ENCODE peak calls at places on chromosomes 16 and 17, in seven cellular contexts. One of them, this sample, is unnamed.

GRCh38 chr17:78789663-78790181 is 7.6 kb upstream of the CYTH1 start:
- DNase-seq in dorsolateral prefrontal cortex: peak; percentile 82
- DNase-seq in heart left ventricle: peak; percentile 60
- DNase-seq in thoracic aorta: no peak
- DNase-seq in activated B cell treated with CpG ODN at 0.5 μM for 24 hours: no peak
- DNase-seq in Peyer's patch: peak; percentile 66
- DNase-seq in stimulated activated CD8-positive, alpha-beta memory T cell treated with anti-CD3 and anti-CD28 coated beads, Interleukin-2, amount 100 ng/mL, for 48 hours: no peak
- DNase-seq in this sample: no peak

GRCh38 chr17:76270770-76271668 is 5.9 kb downstream of the UBALD2 start:
- DNase-seq in dorsolateral prefrontal cortex: no peak
- DNase-seq in activated B cell treated with CpG ODN at 0.5 μM for 24 hours: no peak
- DNase-seq in stimulated activated CD8-positive, alpha-beta memory T cell treated with anti-CD3 and anti-CD28 coated beads, Interleukin-2, amount 100 ng/mL, for 48 hours: no peak
- DNase-seq in thoracic aorta: no peak
- DNase-seq in Peyer's patch: peak; percentile 41
- DNase-seq in heart left ventricle: no peak
- DNase-seq in this sample: no peak

GRCh38 chr16:79334127-79334526 is 266.4 kb downstream of the MAF start:
- DNase-seq in stimulated activated CD8-positive, alpha-beta memory T cell treated with anti-CD3 and anti-CD28 coated beads, Interleukin-2, amount 100 ng/mL, for 48 hours: peak; percentile 43
- DNase-seq in heart left ventricle: no peak
- DNase-seq in thoracic aorta: no peak
- DNase-seq in activated B cell treated with CpG ODN at 0.5 μM for 24 hours: no peak
- DNase-seq in dorsolateral prefrontal cortex: no peak
- DNase-seq in Peyer's patch: no peak
- DNase-seq in this sample: no peak

GRCh38 chr17:3946711-3947235 is 17.5 kb downstream of the ATP2A3 start:
- DNase-seq in heart left ventricle: no peak
- DNase-seq in activated B cell treated with CpG ODN at 0.5 μM for 24 hours: no peak
- DNase-seq in stimulated activated CD8-positive, alpha-beta memory T cell treated with anti-CD3 and anti-CD28 coated beads, Interleukin-2, amount 100 ng/mL, for 48 hours: no peak
- DNase-seq in thoracic aorta: no peak
- DNase-seq in Peyer's patch: no peak
- DNase-seq in dorsolateral prefrontal cortex: no peak
- DNase-seq in this sample: no peak

GRCh38 chr17:79231766-79232287 is 157.2 kb downstream of the ENGASE start:
- DNase-seq in heart left ventricle: no peak
- DNase-seq in activated B cell treated with CpG ODN at 0.5 μM for 24 hours: no peak
- DNase-seq in thoracic aorta: no peak
- DNase-seq in Peyer's patch: no peak
- DNase-seq in stimulated activated CD8-positive, alpha-beta memory T cell treated with anti-CD3 and anti-CD28 coated beads, Interleukin-2, amount 100 ng/mL, for 48 hours: no peak
- DNase-seq in dorsolateral prefrontal cortex: no peak
- DNase-seq in this sample: no peak

GRCh38 chr17:11880714-11881113 is 116.6 kb downstream of the ZNF18 start:
- DNase-seq in dorsolateral prefrontal cortex: no peak
- DNase-seq in Peyer's patch: no peak
- DNase-seq in stimulated activated CD8-positive, alpha-beta memory T cell treated with anti-CD3 and anti-CD28 coated beads, Interleukin-2, amount 100 ng/mL, for 48 hours: no peak
- DNase-seq in thoracic aorta: no peak
- DNase-seq in activated B cell treated with CpG ODN at 0.5 μM for 24 hours: no peak
- DNase-seq in heart left ventricle: no peak
- DNase-seq in this sample: no peak

GRCh38 chr16:28549301-28549899 is 4.3 kb upstream of the SGF29 start:
- DNase-seq in dorsolateral prefrontal cortex: no peak
- DNase-seq in activated B cell treated with CpG ODN at 0.5 μM for 24 hours: no peak
- DNase-seq in thoracic aorta: no peak
- DNase-seq in stimulated activated CD8-positive, alpha-beta memory T cell treated with anti-CD3 and anti-CD28 coated beads, Interleukin-2, amount 100 ng/mL, for 48 hours: no peak
- DNase-seq in Peyer's patch: no peak
- DNase-seq in heart left ventricle: no peak
- DNase-seq in this sample: no peak

GRCh38 chr17:78359936-78360370 is at the start of gene SOCS3:
- DNase-seq in heart left ventricle: peak; percentile 96
- DNase-seq in thoracic aorta: peak; percentile 86
- DNase-seq in activated B cell treated with CpG ODN at 0.5 μM for 24 hours: peak; percentile 93
- DNase-seq in stimulated activated CD8-positive, alpha-beta memory T cell treated with anti-CD3 and anti-CD28 coated beads, Interleukin-2, amount 100 ng/mL, for 48 hours: peak; percentile 95
- DNase-seq in Peyer's patch: peak; percentile 87
- DNase-seq in dorsolateral prefrontal cortex: peak; percentile 92
- DNase-seq in this sample: peak; percentile 95

GRCh38 chr17:35868791-35869190 is at the start of gene HEATR9:
- DNase-seq in activated B cell treated with CpG ODN at 0.5 μM for 24 hours: no peak
- DNase-seq in thoracic aorta: no peak
- DNase-seq in Peyer's patch: no peak
- DNase-seq in stimulated activated CD8-positive, alpha-beta memory T cell treated with anti-CD3 and anti-CD28 coated beads, Interleukin-2, amount 100 ng/mL, for 48 hours: no peak
- DNase-seq in heart left ventricle: no peak
- DNase-seq in dorsolateral prefrontal cortex: no peak
- DNase-seq in this sample: no peak

GRCh38 chr16:85105475-85105874 is 6.8 kb downstream of the CIBAR2 start:
- DNase-seq in heart left ventricle: no peak
- DNase-seq in activated B cell treated with CpG ODN at 0.5 μM for 24 hours: no peak
- DNase-seq in Peyer's patch: no peak
- DNase-seq in thoracic aorta: no peak
- DNase-seq in dorsolateral prefrontal cortex: no peak
- DNase-seq in stimulated activated CD8-positive, alpha-beta memory T cell treated with anti-CD3 and anti-CD28 coated beads, Interleukin-2, amount 100 ng/mL, for 48 hours: no peak
- DNase-seq in this sample: no peak

GRCh38 chr16:84600343-84601229 is 17.3 kb downstream of the COTL1 start:
- DNase-seq in heart left ventricle: no peak
- DNase-seq in dorsolateral prefrontal cortex: no peak
- DNase-seq in activated B cell treated with CpG ODN at 0.5 μM for 24 hours: no peak
- DNase-seq in stimulated activated CD8-positive, alpha-beta memory T cell treated with anti-CD3 and anti-CD28 coated beads, Interleukin-2, amount 100 ng/mL, for 48 hours: no peak
- DNase-seq in Peyer's patch: no peak
- DNase-seq in thoracic aorta: no peak
- DNase-seq in this sample: no peak

GRCh38 chr16:29745126-29745852 is 501 bp downstream of the C16orf54 start:
- DNase-seq in thoracic aorta: no peak
- DNase-seq in activated B cell treated with CpG ODN at 0.5 μM for 24 hours: peak; percentile 47
- DNase-seq in Peyer's patch: peak; percentile 63
- DNase-seq in stimulated activated CD8-positive, alpha-beta memory T cell treated with anti-CD3 and anti-CD28 coated beads, Interleukin-2, amount 100 ng/mL, for 48 hours: peak; percentile 50
- DNase-seq in heart left ventricle: no peak
- DNase-seq in dorsolateral prefrontal cortex: no peak
- DNase-seq in this sample: peak; percentile 44

GRCh38 chr17:74118504-74118903 is 85.0 kb upstream of the RPL38 start:
- DNase-seq in Peyer's patch: no peak
- DNase-seq in activated B cell treated with CpG ODN at 0.5 μM for 24 hours: no peak
- DNase-seq in dorsolateral prefrontal cortex: no peak
- DNase-seq in heart left ventricle: no peak
- DNase-seq in thoracic aorta: no peak
- DNase-seq in stimulated activated CD8-positive, alpha-beta memory T cell treated with anti-CD3 and anti-CD28 coated beads, Interleukin-2, amount 100 ng/mL, for 48 hours: no peak
- DNase-seq in this sample: no peak

GRCh38 chr16:81626181-81626674 is 152.9 kb upstream of the PLCG2 start:
- DNase-seq in Peyer's patch: no peak
- DNase-seq in heart left ventricle: no peak
- DNase-seq in thoracic aorta: no peak
- DNase-seq in dorsolateral prefrontal cortex: no peak
- DNase-seq in stimulated activated CD8-positive, alpha-beta memory T cell treated with anti-CD3 and anti-CD28 coated beads, Interleukin-2, amount 100 ng/mL, for 48 hours: peak; percentile 12
- DNase-seq in activated B cell treated with CpG ODN at 0.5 μM for 24 hours: no peak
- DNase-seq in this sample: no peak

GRCh38 chr16:77375396-77375795 is 59.4 kb downstream of the ADAMTS18 start:
- DNase-seq in heart left ventricle: no peak
- DNase-seq in Peyer's patch: no peak
- DNase-seq in activated B cell treated with CpG ODN at 0.5 μM for 24 hours: no peak
- DNase-seq in stimulated activated CD8-positive, alpha-beta memory T cell treated with anti-CD3 and anti-CD28 coated beads, Interleukin-2, amount 100 ng/mL, for 48 hours: no peak
- DNase-seq in dorsolateral prefrontal cortex: no peak
- DNase-seq in thoracic aorta: no peak
- DNase-seq in this sample: no peak

GRCh38 chr17:29828676-29829291 is 101.2 kb downstream of the SSH2 start:
- DNase-seq in Peyer's patch: no peak
- DNase-seq in heart left ventricle: no peak
- DNase-seq in thoracic aorta: no peak
- DNase-seq in activated B cell treated with CpG ODN at 0.5 μM for 24 hours: no peak
- DNase-seq in stimulated activated CD8-positive, alpha-beta memory T cell treated with anti-CD3 and anti-CD28 coated beads, Interleukin-2, amount 100 ng/mL, for 48 hours: no peak
- DNase-seq in dorsolateral prefrontal cortex: no peak
- DNase-seq in this sample: no peak

GRCh38 chr16:1026057-1026783 is 44.6 kb downstream of the SOX8 start:
- DNase-seq in heart left ventricle: no peak
- DNase-seq in Peyer's patch: no peak
- DNase-seq in thoracic aorta: no peak
- DNase-seq in activated B cell treated with CpG ODN at 0.5 μM for 24 hours: no peak
- DNase-seq in stimulated activated CD8-positive, alpha-beta memory T cell treated with anti-CD3 and anti-CD28 coated beads, Interleukin-2, amount 100 ng/mL, for 48 hours: no peak
- DNase-seq in dorsolateral prefrontal cortex: peak; percentile 88
- DNase-seq in this sample: no peak

GRCh38 chr16:75196826-75197225 is 10.1 kb downstream of the CTRB2 start:
- DNase-seq in thoracic aorta: no peak
- DNase-seq in stimulated activated CD8-positive, alpha-beta memory T cell treated with anti-CD3 and anti-CD28 coated beads, Interleukin-2, amount 100 ng/mL, for 48 hours: no peak
- DNase-seq in heart left ventricle: no peak
- DNase-seq in activated B cell treated with CpG ODN at 0.5 μM for 24 hours: no peak
- DNase-seq in Peyer's patch: no peak
- DNase-seq in dorsolateral prefrontal cortex: no peak
- DNase-seq in this sample: no peak

GRCh38 chr16:49659356-49659755 is 196.6 kb downstream of the ZNF423 start:
- DNase-seq in thoracic aorta: no peak
- DNase-seq in stimulated activated CD8-positive, alpha-beta memory T cell treated with anti-CD3 and anti-CD28 coated beads, Interleukin-2, amount 100 ng/mL, for 48 hours: no peak
- DNase-seq in activated B cell treated with CpG ODN at 0.5 μM for 24 hours: no peak
- DNase-seq in heart left ventricle: no peak
- DNase-seq in dorsolateral prefrontal cortex: no peak
- DNase-seq in Peyer's patch: no peak
- DNase-seq in this sample: no peak

GRCh38 chr17:45120558-45120957 is 11.8 kb downstream of the PLCD3 start:
- DNase-seq in stimulated activated CD8-positive, alpha-beta memory T cell treated with anti-CD3 and anti-CD28 coated beads, Interleukin-2, amount 100 ng/mL, for 48 hours: no peak
- DNase-seq in activated B cell treated with CpG ODN at 0.5 μM for 24 hours: no peak
- DNase-seq in Peyer's patch: no peak
- DNase-seq in dorsolateral prefrontal cortex: no peak
- DNase-seq in heart left ventricle: no peak
- DNase-seq in thoracic aorta: no peak
- DNase-seq in this sample: no peak

This sample was measured in stimulated activated effector memory CD8-positive, alpha-beta T cell treated with anti-CD3 and anti-CD28 coated beads, Interleukin-12 subunit alpha, Interleukin-12 subunit beta, amount 100 ng/mL, for 72 hours.